ENCODE peak calls at places on chromosomes 1 and 21, in seven cellular contexts. O, A, S, T, V, E and J are unnamed samples.

GRCh38 chr1:11731719-11732283 is 4.1 kb upstream of the AGTRAP start:
- DNase-seq in O (peak; percentile 33), A (no peak), S (peak; percentile 67), T (peak; percentile 64), V (peak; percentile 78), E (peak; percentile 67), J (no peak)

GRCh38 chr1:215992620-215993019 is 425.5 kb downstream of the KCTD3 start:
- DNase-seq in O (peak; percentile 3), A (peak; percentile 2), S (no peak), T (peak; percentile 22), V (no peak), E (no peak), J (no peak)

GRCh38 chr1:58783090-58783992 is 506 bp downstream of the JUN start:
- DNase-seq in O (peak; percentile 74), A (no peak), S (peak; percentile 64), T (peak; percentile 66), V (peak; percentile 68), E (peak; percentile 57), J (peak; percentile 41)

GRCh38 chr1:80657048-80657653 is 1143.6 kb upstream of the ADGRL2 start:
- DNase-seq in O (no peak), A (no peak), S (no peak), T (no peak), V (peak; percentile 41), E (no peak), J (no peak)

GRCh38 chr21:45976666-45977335 is 4.8 kb upstream of the COL6A1 start:
- DNase-seq in O (no peak), A (no peak), S (no peak), T (no peak), V (no peak), E (no peak), J (no peak)

GRCh38 chr1:82392946-82393345 is 592.2 kb downstream of the ADGRL2 start:
- DNase-seq in O (no peak), A (no peak), S (no peak), T (no peak), V (no peak), E (no peak), J (no peak)

GRCh38 chr1:21674957-21675356 is 5.8 kb upstream of the RAP1GAP start:
- DNase-seq in O (no peak), A (no peak), S (no peak), T (no peak), V (no peak), E (no peak), J (no peak)

GRCh38 chr21:45472445-45473365 is 67.7 kb downstream of the COL18A1 start:
- DNase-seq in O (no peak), A (no peak), S (no peak), T (no peak), V (peak; percentile 42), E (no peak), J (no peak)

GRCh38 chr1:91098299-91098901 is 76.6 kb upstream of the ZNF644 start:
- DNase-seq in O (no peak), A (no peak), S (no peak), T (no peak), V (no peak), E (no peak), J (no peak)

GRCh38 chr1:41479000-41479807 is 5.3 kb downstream of the EDN2 start:
- DNase-seq in O (no peak), A (no peak), S (no peak), T (peak; percentile 85), V (no peak), E (no peak), J (no peak)

GRCh38 chr1:222749927-222750326 is 12.9 kb downstream of the FAM177B start:
- DNase-seq in O (no peak), A (no peak), S (no peak), T (no peak), V (no peak), E (no peak), J (no peak)

GRCh38 chr1:206506803-206507394 is 432 bp upstream of the RASSF5 start:
- DNase-seq in O (peak; percentile 38), A (no peak), S (peak; percentile 28), T (no peak), V (no peak), E (peak; percentile 30), J (no peak)

GRCh38 chr1:9229549-9229948 is 5.0 kb upstream of the H6PD start:
- DNase-seq in O (no peak), A (no peak), S (no peak), T (no peak), V (no peak), E (no peak), J (no peak)

GRCh38 chr1:24536391-24536840 is 19.5 kb upstream of the NCMAP start:
- DNase-seq in O (peak; percentile 52), A (no peak), S (no peak), T (no peak), V (no peak), E (no peak), J (no peak)

GRCh38 chr1:12552111-12552888 is 65.7 kb downstream of the DHRS3 start:
- DNase-seq in O (no peak), A (no peak), S (no peak), T (no peak), V (no peak), E (no peak), J (no peak)

GRCh38 chr1:234759888-234760287 is 149.9 kb upstream of the IRF2BP2 start:
- DNase-seq in O (no peak), A (no peak), S (no peak), T (no peak), V (no peak), E (no peak), J (no peak)

GRCh38 chr1:234763361-234763760 is 153.4 kb upstream of the IRF2BP2 start:
- DNase-seq in O (no peak), A (no peak), S (no peak), T (no peak), V (no peak), E (no peak), J (no peak)

GRCh38 chr1:234758851-234759250 is 148.9 kb upstream of the IRF2BP2 start:
- DNase-seq in O (no peak), A (no peak), S (no peak), T (no peak), V (no peak), E (no peak), J (no peak)

GRCh38 chr1:234756857-234757256 is 146.9 kb upstream of the IRF2BP2 start:
- DNase-seq in O (no peak), A (no peak), S (no peak), T (no peak), V (no peak), E (no peak), J (no peak)

GRCh38 chr1:234760303-234760723 is 150.3 kb upstream of the IRF2BP2 start:
- DNase-seq in O (no peak), A (no peak), S (no peak), T (no peak), V (no peak), E (no peak), J (no peak)
- TF ChIP-seq CTCF in O (no peak), A (no peak), S (no peak), T (no peak), V (no peak), E (no peak), J (no peak)

GRCh38 chr1:246647513-246647912 is 76.7 kb upstream of the SCCPDH start:
- DNase-seq in O (no peak), A (no peak), S (no peak), T (peak; percentile 36), V (no peak), E (no peak), J (no peak)

GRCh38 chr1:246651012-246651411 is 73.2 kb upstream of the SCCPDH start:
- DNase-seq in O (no peak), A (no peak), S (no peak), T (no peak), V (no peak), E (no peak), J (no peak)

GRCh38 chr1:246641394-246641793 is 75.1 kb downstream of the CNST start:
- DNase-seq in O (no peak), A (no peak), S (no peak), T (no peak), V (no peak), E (no peak), J (no peak)

GRCh38 chr1:246642719-246643118 is 76.5 kb downstream of the CNST start:
- DNase-seq in O (no peak), A (no peak), S (no peak), T (no peak), V (no peak), E (no peak), J (no peak)

GRCh38 chr1:246647113-246647512 is 77.1 kb upstream of the SCCPDH start:
- DNase-seq in O (peak; percentile 62), A (no peak), S (peak; percentile 79), T (peak; percentile 73), V (peak; percentile 62), E (peak; percentile 92), J (peak; percentile 13)
- TF ChIP-seq CTCF in O (peak; percentile 64), A (no peak), S (no peak), T (peak; percentile 74), V (peak; percentile 45), E (peak; percentile 54), J (peak; percentile 62)

DNA sequence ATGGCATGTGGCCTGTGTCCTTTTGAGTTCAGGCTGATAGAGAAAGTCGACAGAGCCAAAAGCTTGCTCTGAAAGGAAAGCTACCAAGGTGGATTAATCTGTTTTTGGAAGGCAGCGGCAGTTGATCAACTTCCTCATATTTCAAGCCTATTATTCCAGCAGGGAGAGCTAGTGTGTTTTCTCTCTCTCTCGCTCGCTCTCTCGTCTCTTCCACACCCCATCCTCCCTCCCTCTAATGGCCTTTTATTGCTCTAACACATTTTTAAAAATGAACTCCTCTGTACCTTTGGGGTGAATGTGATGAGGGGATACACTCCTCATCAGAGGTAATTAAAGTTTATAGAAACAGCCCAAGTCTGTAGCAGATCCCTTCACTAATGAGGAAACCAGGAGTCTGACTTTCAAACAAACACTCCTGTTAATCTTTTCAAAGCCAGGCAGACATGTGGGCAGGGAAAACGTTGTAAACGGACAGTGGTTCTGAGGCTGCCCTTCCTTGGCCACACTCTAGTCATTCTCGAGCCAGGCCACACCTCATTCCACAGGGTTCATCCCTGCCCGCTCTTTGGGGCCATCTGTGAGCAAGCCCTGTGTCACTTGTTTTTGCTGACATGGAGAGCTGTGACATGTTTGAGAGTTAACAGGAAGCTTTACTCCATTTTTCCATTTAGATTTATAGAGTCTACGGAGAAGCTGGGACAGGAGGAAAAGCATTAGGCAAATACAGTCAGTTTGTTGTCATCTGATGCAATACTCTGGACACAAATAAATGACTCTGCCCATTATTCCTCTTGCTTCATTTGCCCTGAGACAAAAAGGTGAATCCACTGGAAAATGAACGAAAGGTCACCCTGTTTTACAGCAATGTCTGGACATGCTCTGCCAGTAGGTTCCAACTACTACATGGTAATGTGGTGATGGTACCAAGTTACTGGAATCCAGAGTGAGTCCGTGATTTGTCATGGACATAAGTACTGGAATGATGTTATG is 126.7 kb downstream of the CLIC6 start:
- DNase-seq in O (no peak), A (peak; percentile 28), S (no peak), T (peak; percentile 67), V (peak; percentile 68), E (no peak), J (no peak)
- TF ChIP-seq CTCF in O (no peak), A (peak; percentile 26), S (no peak), T (peak; percentile 26), V (peak; percentile 35), E (no peak), J (no peak)

GRCh38 chr1:171845998-171846397 is 4.7 kb downstream of the DNM3 start:
- DNase-seq in O (no peak), A (no peak), S (no peak), T (no peak), V (no peak), E (no peak), J (no peak)

GRCh38 chr1:171852273-171852672 is 11.0 kb downstream of the DNM3 start:
- DNase-seq in O (no peak), A (no peak), S (no peak), T (peak; percentile 10), V (no peak), E (no peak), J (no peak)

GRCh38 chr1:171849245-171849898 is 8.1 kb downstream of the DNM3 start:
- DNase-seq in O (no peak), A (no peak), S (no peak), T (no peak), V (no peak), E (no peak), J (no peak)

GRCh38 chr1:171850951-171851350 is 9.7 kb downstream of the DNM3 start:
- DNase-seq in O (no peak), A (no peak), S (no peak), T (no peak), V (peak; percentile 26), E (no peak), J (no peak)
- TF ChIP-seq CTCF in O (no peak), A (peak; percentile 11), S (no peak), T (no peak), V (peak; percentile 16), E (no peak), J (no peak)